ENCODE peak calls at places on chromosomes 2 and 18, in nine cellular contexts. One of them, this sample, is unnamed.

GRCh38 chr2:235937526-235937925 is 230.7 kb downstream of the GBX2 start:
- DNase-seq in cardiac muscle cell: no peak
- DNase-seq in stimulated activated CD4-positive, alpha-beta T cell treated with anti-CD3 and anti-CD28 coated beads, TNF-alpha, amount 100 ng/mL, for 48 hours: no peak
- DNase-seq in HCEC 1CT: no peak
- DNase-seq in T-helper 1 cell: no peak
- DNase-seq in EH: no peak
- DNase-seq in natural killer cell treated with Interleukin-12 subunit alpha and Interleukin-12 subunit beta and Interleukin-15 and Interleukin-18, amount 100 ng/mL, for 72 hours: no peak
- DNase-seq in HTR-8/SVneo: no peak
- DNase-seq in activated naive CD4-positive, alpha-beta T cell: no peak
- DNase-seq in this sample: no peak

GRCh38 chr18:21000667-21001066 is 110.9 kb downstream of the ROCK1 start:
- DNase-seq in cardiac muscle cell: no peak
- DNase-seq in stimulated activated CD4-positive, alpha-beta T cell treated with anti-CD3 and anti-CD28 coated beads, TNF-alpha, amount 100 ng/mL, for 48 hours: no peak
- DNase-seq in HCEC 1CT: peak
- DNase-seq in T-helper 1 cell: no peak
- DNase-seq in EH: peak
- DNase-seq in natural killer cell treated with Interleukin-12 subunit alpha and Interleukin-12 subunit beta and Interleukin-15 and Interleukin-18, amount 100 ng/mL, for 72 hours: no peak
- DNase-seq in HTR-8/SVneo: no peak
- DNase-seq in activated naive CD4-positive, alpha-beta T cell: no peak
- DNase-seq in this sample: no peak

GRCh38 chr2:163266772-163267171 is 428.2 kb upstream of the KCNH7 start:
- DNase-seq in cardiac muscle cell: no peak
- DNase-seq in stimulated activated CD4-positive, alpha-beta T cell treated with anti-CD3 and anti-CD28 coated beads, TNF-alpha, amount 100 ng/mL, for 48 hours: no peak
- DNase-seq in HCEC 1CT: peak
- DNase-seq in T-helper 1 cell: no peak
- DNase-seq in EH: peak
- DNase-seq in natural killer cell treated with Interleukin-12 subunit alpha and Interleukin-12 subunit beta and Interleukin-15 and Interleukin-18, amount 100 ng/mL, for 72 hours: no peak
- DNase-seq in HTR-8/SVneo: peak
- DNase-seq in activated naive CD4-positive, alpha-beta T cell: no peak
- DNase-seq in this sample: no peak

GRCh38 chr2:119387381-119388129 is 20.8 kb downstream of the DBI start:
- DNase-seq in cardiac muscle cell: no peak
- DNase-seq in stimulated activated CD4-positive, alpha-beta T cell treated with anti-CD3 and anti-CD28 coated beads, TNF-alpha, amount 100 ng/mL, for 48 hours: no peak
- DNase-seq in HCEC 1CT: no peak
- DNase-seq in T-helper 1 cell: no peak
- DNase-seq in EH: peak
- DNase-seq in natural killer cell treated with Interleukin-12 subunit alpha and Interleukin-12 subunit beta and Interleukin-15 and Interleukin-18, amount 100 ng/mL, for 72 hours: no peak
- DNase-seq in HTR-8/SVneo: no peak
- DNase-seq in activated naive CD4-positive, alpha-beta T cell: no peak
- DNase-seq in this sample: no peak

GRCh38 chr2:232276084-232276738 is 102.3 kb upstream of the ALPP start:
- DNase-seq in cardiac muscle cell: no peak
- DNase-seq in stimulated activated CD4-positive, alpha-beta T cell treated with anti-CD3 and anti-CD28 coated beads, TNF-alpha, amount 100 ng/mL, for 48 hours: no peak
- DNase-seq in HCEC 1CT: no peak
- DNase-seq in T-helper 1 cell: no peak
- DNase-seq in EH: no peak
- DNase-seq in natural killer cell treated with Interleukin-12 subunit alpha and Interleukin-12 subunit beta and Interleukin-15 and Interleukin-18, amount 100 ng/mL, for 72 hours: no peak
- DNase-seq in HTR-8/SVneo: no peak
- DNase-seq in activated naive CD4-positive, alpha-beta T cell: no peak
- DNase-seq in this sample: no peak

GRCh38 chr2:129877795-129878775 is 101.4 kb upstream of the RAB6C start:
- DNase-seq in cardiac muscle cell: peak
- DNase-seq in stimulated activated CD4-positive, alpha-beta T cell treated with anti-CD3 and anti-CD28 coated beads, TNF-alpha, amount 100 ng/mL, for 48 hours: no peak
- DNase-seq in HCEC 1CT: no peak
- DNase-seq in T-helper 1 cell: no peak
- DNase-seq in EH: peak
- DNase-seq in natural killer cell treated with Interleukin-12 subunit alpha and Interleukin-12 subunit beta and Interleukin-15 and Interleukin-18, amount 100 ng/mL, for 72 hours: no peak
- DNase-seq in HTR-8/SVneo: peak
- DNase-seq in activated naive CD4-positive, alpha-beta T cell: no peak
- DNase-seq in this sample: peak

GRCh38 chr2:62459106-62459505 is 46.9 kb downstream of the TMEM17 start:
- DNase-seq in cardiac muscle cell: no peak
- DNase-seq in stimulated activated CD4-positive, alpha-beta T cell treated with anti-CD3 and anti-CD28 coated beads, TNF-alpha, amount 100 ng/mL, for 48 hours: no peak
- DNase-seq in HCEC 1CT: no peak
- DNase-seq in T-helper 1 cell: no peak
- DNase-seq in EH: no peak
- DNase-seq in natural killer cell treated with Interleukin-12 subunit alpha and Interleukin-12 subunit beta and Interleukin-15 and Interleukin-18, amount 100 ng/mL, for 72 hours: no peak
- DNase-seq in HTR-8/SVneo: no peak
- DNase-seq in activated naive CD4-positive, alpha-beta T cell: no peak
- DNase-seq in this sample: no peak

GRCh38 chr2:70140978-70141753 is 49.7 kb downstream of the C2orf42 start:
- DNase-seq in cardiac muscle cell: no peak
- DNase-seq in stimulated activated CD4-positive, alpha-beta T cell treated with anti-CD3 and anti-CD28 coated beads, TNF-alpha, amount 100 ng/mL, for 48 hours: peak
- DNase-seq in HCEC 1CT: peak
- DNase-seq in T-helper 1 cell: peak
- DNase-seq in EH: peak
- DNase-seq in natural killer cell treated with Interleukin-12 subunit alpha and Interleukin-12 subunit beta and Interleukin-15 and Interleukin-18, amount 100 ng/mL, for 72 hours: peak
- DNase-seq in HTR-8/SVneo: no peak
- DNase-seq in activated naive CD4-positive, alpha-beta T cell: no peak
- DNase-seq in this sample: peak

GRCh38 chr2:229235136-229235914 is 35.8 kb downstream of the PID1 start:
- DNase-seq in cardiac muscle cell: peak
- DNase-seq in stimulated activated CD4-positive, alpha-beta T cell treated with anti-CD3 and anti-CD28 coated beads, TNF-alpha, amount 100 ng/mL, for 48 hours: no peak
- DNase-seq in HCEC 1CT: no peak
- DNase-seq in T-helper 1 cell: no peak
- DNase-seq in EH: peak
- DNase-seq in natural killer cell treated with Interleukin-12 subunit alpha and Interleukin-12 subunit beta and Interleukin-15 and Interleukin-18, amount 100 ng/mL, for 72 hours: no peak
- DNase-seq in HTR-8/SVneo: no peak
- DNase-seq in activated naive CD4-positive, alpha-beta T cell: no peak
- DNase-seq in this sample: no peak

GRCh38 chr2:240498171-240498957 is 59.4 kb downstream of the ANKMY1 start:
- DNase-seq in cardiac muscle cell: no peak
- DNase-seq in stimulated activated CD4-positive, alpha-beta T cell treated with anti-CD3 and anti-CD28 coated beads, TNF-alpha, amount 100 ng/mL, for 48 hours: no peak
- DNase-seq in HCEC 1CT: no peak
- DNase-seq in T-helper 1 cell: no peak
- DNase-seq in EH: no peak
- DNase-seq in natural killer cell treated with Interleukin-12 subunit alpha and Interleukin-12 subunit beta and Interleukin-15 and Interleukin-18, amount 100 ng/mL, for 72 hours: no peak
- DNase-seq in HTR-8/SVneo: no peak
- DNase-seq in activated naive CD4-positive, alpha-beta T cell: no peak
- DNase-seq in this sample: no peak

GRCh38 chr2:205361272-205361671 is 321.0 kb upstream of the NRP2 start:
- DNase-seq in cardiac muscle cell: no peak
- DNase-seq in stimulated activated CD4-positive, alpha-beta T cell treated with anti-CD3 and anti-CD28 coated beads, TNF-alpha, amount 100 ng/mL, for 48 hours: no peak
- DNase-seq in HCEC 1CT: peak
- DNase-seq in T-helper 1 cell: no peak
- DNase-seq in EH: no peak
- DNase-seq in natural killer cell treated with Interleukin-12 subunit alpha and Interleukin-12 subunit beta and Interleukin-15 and Interleukin-18, amount 100 ng/mL, for 72 hours: no peak
- DNase-seq in HTR-8/SVneo: no peak
- DNase-seq in activated naive CD4-positive, alpha-beta T cell: no peak
- DNase-seq in this sample: no peak

GRCh38 chr2:169716229-169716886 is 17.3 kb upstream of the KLHL23 start:
- DNase-seq in cardiac muscle cell: no peak
- DNase-seq in stimulated activated CD4-positive, alpha-beta T cell treated with anti-CD3 and anti-CD28 coated beads, TNF-alpha, amount 100 ng/mL, for 48 hours: no peak
- DNase-seq in HCEC 1CT: peak
- DNase-seq in T-helper 1 cell: no peak
- DNase-seq in EH: peak
- DNase-seq in natural killer cell treated with Interleukin-12 subunit alpha and Interleukin-12 subunit beta and Interleukin-15 and Interleukin-18, amount 100 ng/mL, for 72 hours: no peak
- DNase-seq in HTR-8/SVneo: no peak
- DNase-seq in activated naive CD4-positive, alpha-beta T cell: no peak
- DNase-seq in this sample: no peak

GRCh38 chr2:210630904-210631560 is 74.6 kb downstream of the CPS1 start:
- DNase-seq in cardiac muscle cell: peak
- DNase-seq in stimulated activated CD4-positive, alpha-beta T cell treated with anti-CD3 and anti-CD28 coated beads, TNF-alpha, amount 100 ng/mL, for 48 hours: no peak
- DNase-seq in HCEC 1CT: peak
- DNase-seq in T-helper 1 cell: no peak
- DNase-seq in EH: no peak
- DNase-seq in natural killer cell treated with Interleukin-12 subunit alpha and Interleukin-12 subunit beta and Interleukin-15 and Interleukin-18, amount 100 ng/mL, for 72 hours: no peak
- DNase-seq in HTR-8/SVneo: no peak
- DNase-seq in activated naive CD4-positive, alpha-beta T cell: no peak
- DNase-seq in this sample: no peak

GRCh38 chr2:144310484-144310883 is 209.4 kb downstream of the ZEB2 start:
- DNase-seq in cardiac muscle cell: no peak
- DNase-seq in stimulated activated CD4-positive, alpha-beta T cell treated with anti-CD3 and anti-CD28 coated beads, TNF-alpha, amount 100 ng/mL, for 48 hours: no peak
- DNase-seq in HCEC 1CT: no peak
- DNase-seq in T-helper 1 cell: no peak
- DNase-seq in EH: no peak
- DNase-seq in natural killer cell treated with Interleukin-12 subunit alpha and Interleukin-12 subunit beta and Interleukin-15 and Interleukin-18, amount 100 ng/mL, for 72 hours: no peak
- DNase-seq in HTR-8/SVneo: no peak
- DNase-seq in activated naive CD4-positive, alpha-beta T cell: no peak
- DNase-seq in this sample: no peak

GRCh38 chr2:16077601-16078000 is 137.3 kb downstream of the MYCN start:
- DNase-seq in cardiac muscle cell: no peak
- DNase-seq in stimulated activated CD4-positive, alpha-beta T cell treated with anti-CD3 and anti-CD28 coated beads, TNF-alpha, amount 100 ng/mL, for 48 hours: no peak
- DNase-seq in HCEC 1CT: no peak
- DNase-seq in T-helper 1 cell: no peak
- DNase-seq in EH: no peak
- DNase-seq in natural killer cell treated with Interleukin-12 subunit alpha and Interleukin-12 subunit beta and Interleukin-15 and Interleukin-18, amount 100 ng/mL, for 72 hours: no peak
- DNase-seq in HTR-8/SVneo: no peak
- DNase-seq in activated naive CD4-positive, alpha-beta T cell: no peak
- DNase-seq in this sample: no peak

GRCh38 chr18:63421514-63421913 is 762 bp downstream of the VPS4B start:
- DNase-seq in cardiac muscle cell: no peak
- DNase-seq in stimulated activated CD4-positive, alpha-beta T cell treated with anti-CD3 and anti-CD28 coated beads, TNF-alpha, amount 100 ng/mL, for 48 hours: no peak
- DNase-seq in HCEC 1CT: no peak
- DNase-seq in T-helper 1 cell: no peak
- DNase-seq in EH: peak
- DNase-seq in natural killer cell treated with Interleukin-12 subunit alpha and Interleukin-12 subunit beta and Interleukin-15 and Interleukin-18, amount 100 ng/mL, for 72 hours: no peak
- DNase-seq in HTR-8/SVneo: no peak
- DNase-seq in activated naive CD4-positive, alpha-beta T cell: no peak
- DNase-seq in this sample: no peak

GRCh38 chr2:158043181-158043948 is 58.3 kb upstream of the UPP2 start:
- DNase-seq in cardiac muscle cell: no peak
- DNase-seq in stimulated activated CD4-positive, alpha-beta T cell treated with anti-CD3 and anti-CD28 coated beads, TNF-alpha, amount 100 ng/mL, for 48 hours: no peak
- DNase-seq in HCEC 1CT: no peak
- DNase-seq in T-helper 1 cell: no peak
- DNase-seq in EH: no peak
- DNase-seq in natural killer cell treated with Interleukin-12 subunit alpha and Interleukin-12 subunit beta and Interleukin-15 and Interleukin-18, amount 100 ng/mL, for 72 hours: no peak
- DNase-seq in HTR-8/SVneo: no peak
- DNase-seq in activated naive CD4-positive, alpha-beta T cell: no peak
- DNase-seq in this sample: no peak

GRCh38 chr18:2223394-2223793 is 347.9 kb downstream of the METTL4 start:
- DNase-seq in cardiac muscle cell: peak
- DNase-seq in stimulated activated CD4-positive, alpha-beta T cell treated with anti-CD3 and anti-CD28 coated beads, TNF-alpha, amount 100 ng/mL, for 48 hours: no peak
- DNase-seq in HCEC 1CT: no peak
- DNase-seq in T-helper 1 cell: no peak
- DNase-seq in EH: peak
- DNase-seq in natural killer cell treated with Interleukin-12 subunit alpha and Interleukin-12 subunit beta and Interleukin-15 and Interleukin-18, amount 100 ng/mL, for 72 hours: no peak
- DNase-seq in HTR-8/SVneo: no peak
- DNase-seq in activated naive CD4-positive, alpha-beta T cell: no peak
- DNase-seq in this sample: no peak

GRCh38 chr18:22550366-22550765 is 132.7 kb upstream of the CTAGE1 start:
- DNase-seq in cardiac muscle cell: no peak
- DNase-seq in stimulated activated CD4-positive, alpha-beta T cell treated with anti-CD3 and anti-CD28 coated beads, TNF-alpha, amount 100 ng/mL, for 48 hours: no peak
- DNase-seq in HCEC 1CT: peak
- DNase-seq in T-helper 1 cell: no peak
- DNase-seq in EH: no peak
- DNase-seq in natural killer cell treated with Interleukin-12 subunit alpha and Interleukin-12 subunit beta and Interleukin-15 and Interleukin-18, amount 100 ng/mL, for 72 hours: no peak
- DNase-seq in HTR-8/SVneo: no peak
- DNase-seq in activated naive CD4-positive, alpha-beta T cell: no peak
- DNase-seq in this sample: no peak